ENCODE peak calls at places on chromosome 13, in six cellular contexts. N, Q, P, S, M and B are unnamed samples. For H3K4me1, the result is how much of the 10 kb centered on the place peaks cover.

GRCh38 chr13:48570225-48570828 is 37.4 kb upstream of the RCBTB2 start:
- DNase-seq in N (no peak), Q (no peak), P (no peak), S (no peak), M (peak), B (no peak)

GRCh38 chr13:75995966-75996365 is 359.8 kb downstream of the LMO7 start:
- DNase-seq in N (no peak), Q (peak), P (no peak), S (no peak), M (no peak), B (no peak)

GRCh38 chr13:91609353-91609752 is 210.9 kb downstream of the GPC5 start:
- DNase-seq in N (no peak), Q (no peak), P (no peak), S (no peak), M (peak), B (peak)

GRCh38 chr13:38819053-38819452 is 132.2 kb downstream of the FREM2 start:
- DNase-seq in N (no peak), Q (no peak), P (no peak), S (no peak), M (no peak), B (no peak)

GRCh38 chr13:40082644-40083043 is 427.2 kb downstream of the COG6 start:
- DNase-seq in N (no peak), Q (peak), P (no peak), S (no peak), M (peak), B (no peak)

GRCh38 chr13:29752175-29752574 is 98.2 kb downstream of the UBL3 start:
- DNase-seq in N (no peak), Q (no peak), P (no peak), S (no peak), M (no peak), B (no peak)

GRCh38 chr13:108700421-108701170 is 71.2 kb downstream of the MYO16 start:
- DNase-seq in N (no peak), Q (no peak), P (no peak), S (no peak), M (peak), B (peak)

GRCh38 chr13:37134411-37135041 is 29.1 kb upstream of the CSNK1A1L start:
- DNase-seq in N (no peak), Q (peak), P (no peak), S (no peak), M (peak), B (peak)

GRCh38 chr13:36297600-36298338 is at the start of gene CCDC169:
- DNase-seq in N (peak), Q (peak), P (peak), S (peak), M (peak), B (peak)

GRCh38 chr13:33125821-33126570 is 109.8 kb downstream of the KL start:
- DNase-seq in N (peak), Q (peak), P (no peak), S (peak), M (peak), B (peak)

GRCh38 chr13:39779337-39780270 is 124.1 kb downstream of the COG6 start:
- DNase-seq in N (no peak), Q (peak), P (no peak), S (no peak), M (peak), B (peak)

GRCh38 chr13:112447761-112448603 is 71.8 kb downstream of the SPACA7 start:
- DNase-seq in N (peak), Q (no peak), P (no peak), S (no peak), M (no peak), B (no peak)

GRCh38 chr13:48726711-48727110 is 73.0 kb downstream of the CYSLTR2 start:
- DNase-seq in N (no peak), Q (no peak), P (no peak), S (no peak), M (peak), B (no peak)

GRCh38 chr13:92849381-92849780 is 377.2 kb upstream of the GPC6 start:
- DNase-seq in N (no peak), Q (no peak), P (no peak), S (no peak), M (no peak), B (no peak)

GRCh38 chr13:113861433-113862030 is 2.3 kb downstream of the GAS6 start:
- DNase-seq in N (peak), Q (no peak), P (peak), S (no peak), M (no peak), B (no peak)

GRCh38 chr13:28447989-28448388 is 46.9 kb downstream of the FLT1 start:
- DNase-seq in N (no peak), Q (peak), P (no peak), S (no peak), M (no peak), B (no peak)
- H3K14ac ChIP-seq in N (no peak), Q (no peak), P (no peak), S (no peak), M (no peak), B (no peak)

DNA sequence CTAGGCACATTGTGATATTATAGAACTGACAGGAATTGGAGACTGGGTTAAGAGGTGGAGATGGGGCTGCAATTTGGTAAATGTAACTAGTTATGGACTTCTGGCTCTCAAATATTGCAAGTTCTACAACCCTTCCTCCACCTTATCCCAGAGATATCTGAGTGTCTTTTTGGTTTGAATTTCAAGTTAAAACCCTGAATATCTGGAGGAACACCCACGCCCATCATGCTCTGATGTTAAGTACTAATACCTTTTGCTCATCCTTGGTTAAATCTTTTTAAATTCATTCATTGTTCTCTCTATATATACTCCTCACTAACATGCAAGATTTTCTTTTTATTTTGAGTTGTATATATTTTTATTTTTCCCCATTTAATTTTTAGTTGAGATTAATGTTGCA is 28.9 kb downstream of the ITGBL1 start:
- DNase-seq in N (no peak), Q (no peak), P (no peak), S (no peak), M (no peak), B (no peak)
- H3K4me1 ChIP-seq in N (under half), Q (under half), P (under half), S (under half), M (under half), B (under half)

GRCh38 chr13:20185657-20186056 is 7.1 kb downstream of the GJB2 start:
- DNase-seq in N (no peak), Q (no peak), P (no peak), S (no peak), M (no peak), B (no peak)
- H3K14ac ChIP-seq in N (no peak), Q (no peak), P (no peak), S (no peak), M (no peak), B (no peak)

DNA sequence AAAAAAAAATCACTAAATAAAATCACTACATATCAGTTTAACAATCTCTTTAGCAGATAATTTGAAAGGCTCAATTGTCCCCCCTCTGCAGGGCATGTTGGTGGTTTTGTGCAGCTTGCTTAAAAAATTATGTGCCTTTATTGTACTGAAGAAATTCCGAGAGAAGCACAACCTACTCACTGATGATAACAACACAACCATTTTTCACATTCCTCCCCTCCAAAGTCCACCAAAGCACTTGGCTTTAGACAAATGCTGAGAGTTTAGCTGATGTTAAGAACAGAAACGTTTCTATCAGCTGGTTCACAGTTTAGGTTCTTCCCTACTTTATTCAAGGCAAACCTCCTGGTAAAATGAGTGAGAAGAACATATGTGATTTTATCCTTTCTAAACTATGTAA is 923 bp downstream of the DOCK9 start:
- DNase-seq in N (no peak), Q (no peak), P (no peak), S (no peak), M (peak), B (peak)
- H3K4me1 ChIP-seq in N (under half), Q (under half), P (under half), S (under half), M (under half), B (under half)

DNA sequence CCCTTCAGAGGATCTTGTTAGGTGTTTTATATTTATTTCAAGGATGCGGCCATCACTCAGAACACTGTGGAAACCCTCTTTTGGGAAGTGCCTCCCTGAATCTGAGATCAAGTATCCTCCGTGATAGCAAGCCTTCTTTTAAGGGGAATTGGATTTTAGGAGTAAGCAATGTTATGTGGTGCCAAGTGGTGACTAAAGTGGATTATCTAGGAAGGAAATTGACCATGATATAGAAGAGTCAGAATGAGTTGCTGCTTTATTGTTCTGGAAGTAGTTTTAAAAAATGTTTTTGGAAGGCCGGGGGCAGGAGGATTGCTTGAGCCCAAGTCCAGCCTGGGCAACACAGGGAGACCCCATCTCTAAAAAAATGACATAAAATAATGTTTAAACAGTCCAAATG is 6.7 kb downstream of the ERCC5 start:
- DNase-seq in N (no peak), Q (no peak), P (no peak), S (no peak), M (no peak), B (no peak)
- H3K14ac ChIP-seq in N (no peak), Q (no peak), P (no peak), S (no peak), M (no peak), B (no peak)